ENCODE peak calls at places on chromosomes 7 and 10, in nine cellular contexts. One of them, this sample, is unnamed.

GRCh38 chr10:95289921-95290421 is 832 bp downstream of the PDLIM1 start:
- DNase-seq in thyroid gland: no peak
- DNase-seq in HCT116: no peak
- DNase-seq in endothelial cell of umbilical vein: no peak
- DNase-seq in Peyer's patch: peak
- DNase-seq in IMR-90: no peak
- DNase-seq in ovary: no peak
- DNase-seq in A549: no peak
- DNase-seq in HepG2: no peak
- DNase-seq in this sample: no peak

GRCh38 chr7:46253500-46253899 is 332.4 kb upstream of the IGFBP3 start:
- DNase-seq in IMR-90: no peak
- DNase-seq in HepG2: no peak
- DNase-seq in Peyer's patch: no peak
- DNase-seq in A549: no peak
- DNase-seq in ovary: no peak
- DNase-seq in thyroid gland: no peak
- DNase-seq in HCT116: no peak
- DNase-seq in endothelial cell of umbilical vein: no peak
- DNase-seq in this sample: no peak

GRCh38 chr7:116193329-116194087 is 16.8 kb upstream of the TES start:
- DNase-seq in IMR-90: no peak
- DNase-seq in HepG2: no peak
- DNase-seq in thyroid gland: no peak
- DNase-seq in A549: no peak
- DNase-seq in ovary: no peak
- DNase-seq in endothelial cell of umbilical vein: no peak
- DNase-seq in HCT116: no peak
- DNase-seq in Peyer's patch: no peak
- DNase-seq in this sample: no peak

GRCh38 chr7:42739591-42739990 is 172.3 kb downstream of the C7orf25 start:
- DNase-seq in HCT116: no peak
- DNase-seq in endothelial cell of umbilical vein: no peak
- DNase-seq in Peyer's patch: no peak
- DNase-seq in ovary: no peak
- DNase-seq in thyroid gland: no peak
- DNase-seq in HepG2: no peak
- DNase-seq in IMR-90: no peak
- DNase-seq in A549: no peak
- DNase-seq in this sample: peak

GRCh38 chr10:62632071-62632809 is 172.3 kb upstream of the ADO start:
- DNase-seq in Peyer's patch: peak
- DNase-seq in HCT116: no peak
- DNase-seq in endothelial cell of umbilical vein: no peak
- DNase-seq in ovary: no peak
- DNase-seq in IMR-90: no peak
- DNase-seq in HepG2: no peak
- DNase-seq in A549: peak
- DNase-seq in thyroid gland: peak
- DNase-seq in this sample: peak

GRCh38 chr10:10552948-10553347 is 464.7 kb upstream of the CELF2 start:
- DNase-seq in IMR-90: no peak
- DNase-seq in ovary: no peak
- DNase-seq in thyroid gland: no peak
- DNase-seq in HCT116: no peak
- DNase-seq in HepG2: no peak
- DNase-seq in A549: no peak
- DNase-seq in Peyer's patch: no peak
- DNase-seq in endothelial cell of umbilical vein: no peak
- DNase-seq in this sample: no peak

GRCh38 chr10:32207544-32207943 is 139.4 kb downstream of the EPC1 start:
- DNase-seq in endothelial cell of umbilical vein: peak
- DNase-seq in Peyer's patch: peak
- DNase-seq in HCT116: peak
- DNase-seq in ovary: peak
- DNase-seq in thyroid gland: peak
- DNase-seq in HepG2: peak
- DNase-seq in IMR-90: peak
- DNase-seq in A549: peak
- DNase-seq in this sample: peak

GRCh38 chr10:100812978-100813377 is 67.6 kb downstream of the PAX2 start:
- DNase-seq in endothelial cell of umbilical vein: no peak
- DNase-seq in IMR-90: no peak
- DNase-seq in ovary: no peak
- DNase-seq in A549: peak
- DNase-seq in HepG2: no peak
- DNase-seq in thyroid gland: no peak
- DNase-seq in HCT116: no peak
- DNase-seq in Peyer's patch: no peak
- DNase-seq in this sample: no peak

GRCh38 chr7:38502289-38502688 is 128.9 kb downstream of the AMPH start:
- DNase-seq in Peyer's patch: no peak
- DNase-seq in ovary: no peak
- DNase-seq in endothelial cell of umbilical vein: no peak
- DNase-seq in HCT116: no peak
- DNase-seq in IMR-90: no peak
- DNase-seq in HepG2: no peak
- DNase-seq in thyroid gland: no peak
- DNase-seq in A549: no peak
- DNase-seq in this sample: no peak

GRCh38 chr7:78588393-78588792 is 789.8 kb downstream of the PHTF2 start:
- DNase-seq in A549: no peak
- DNase-seq in HCT116: no peak
- DNase-seq in IMR-90: no peak
- DNase-seq in ovary: no peak
- DNase-seq in Peyer's patch: no peak
- DNase-seq in endothelial cell of umbilical vein: no peak
- DNase-seq in HepG2: no peak
- DNase-seq in thyroid gland: peak
- DNase-seq in this sample: no peak

GRCh38 chr10:111295788-111296187 is 219.0 kb downstream of the ADRA2A start:
- DNase-seq in endothelial cell of umbilical vein: no peak
- DNase-seq in Peyer's patch: no peak
- DNase-seq in IMR-90: no peak
- DNase-seq in thyroid gland: no peak
- DNase-seq in HepG2: no peak
- DNase-seq in A549: no peak
- DNase-seq in HCT116: no peak
- DNase-seq in ovary: no peak
- DNase-seq in this sample: no peak

GRCh38 chr7:92613720-92614119 is 23.5 kb upstream of the FAM133B start:
- DNase-seq in HCT116: no peak
- DNase-seq in A549: no peak
- DNase-seq in endothelial cell of umbilical vein: no peak
- DNase-seq in ovary: no peak
- DNase-seq in HepG2: no peak
- DNase-seq in thyroid gland: no peak
- DNase-seq in IMR-90: no peak
- DNase-seq in Peyer's patch: no peak
- DNase-seq in this sample: no peak

GRCh38 chr10:6667679-6668270 is 87.7 kb upstream of the PRKCQ start:
- DNase-seq in endothelial cell of umbilical vein: peak
- DNase-seq in HepG2: peak
- DNase-seq in thyroid gland: peak
- DNase-seq in ovary: no peak
- DNase-seq in Peyer's patch: no peak
- DNase-seq in IMR-90: peak
- DNase-seq in HCT116: peak
- DNase-seq in A549: peak
- DNase-seq in this sample: no peak

GRCh38 chr10:43267811-43268210 is 946 bp upstream of the RASGEF1A start:
- DNase-seq in Peyer's patch: peak
- DNase-seq in IMR-90: no peak
- DNase-seq in ovary: no peak
- DNase-seq in HepG2: no peak
- DNase-seq in endothelial cell of umbilical vein: no peak
- DNase-seq in HCT116: no peak
- DNase-seq in A549: no peak
- DNase-seq in thyroid gland: no peak
- DNase-seq in this sample: no peak

GRCh38 chr7:106659963-106660861 is 746 bp downstream of the CCDC71L start:
- DNase-seq in A549: peak
- DNase-seq in Peyer's patch: peak
- DNase-seq in endothelial cell of umbilical vein: peak
- DNase-seq in ovary: peak
- DNase-seq in IMR-90: peak
- DNase-seq in thyroid gland: peak
- DNase-seq in HepG2: no peak
- DNase-seq in HCT116: peak
- DNase-seq in this sample: peak

GRCh38 chr7:18940577-18941134 is 176.8 kb downstream of the TWIST1 start:
- DNase-seq in ovary: no peak
- DNase-seq in HCT116: no peak
- DNase-seq in thyroid gland: no peak
- DNase-seq in IMR-90: no peak
- DNase-seq in endothelial cell of umbilical vein: no peak
- DNase-seq in Peyer's patch: no peak
- DNase-seq in A549: no peak
- DNase-seq in HepG2: no peak
- DNase-seq in this sample: no peak

GRCh38 chr7:50349963-50350944 is 45.7 kb downstream of the IKZF1 start:
- DNase-seq in thyroid gland: no peak
- DNase-seq in A549: no peak
- DNase-seq in ovary: no peak
- DNase-seq in HepG2: no peak
- DNase-seq in endothelial cell of umbilical vein: no peak
- DNase-seq in Peyer's patch: peak
- DNase-seq in HCT116: no peak
- DNase-seq in IMR-90: no peak
- DNase-seq in this sample: no peak

GRCh38 chr10:78413294-78414055 is 379.8 kb downstream of the RPS24 start:
- DNase-seq in thyroid gland: no peak
- DNase-seq in HepG2: no peak
- DNase-seq in IMR-90: peak
- DNase-seq in endothelial cell of umbilical vein: no peak
- DNase-seq in ovary: no peak
- DNase-seq in A549: no peak
- DNase-seq in Peyer's patch: peak
- DNase-seq in HCT116: no peak
- DNase-seq in this sample: no peak

GRCh38 chr10:69089638-69090599 is 2.0 kb downstream of the SRGN start:
- DNase-seq in ovary: no peak
- DNase-seq in A549: no peak
- DNase-seq in HepG2: no peak
- DNase-seq in HCT116: no peak
- DNase-seq in IMR-90: peak
- DNase-seq in Peyer's patch: peak
- DNase-seq in endothelial cell of umbilical vein: peak
- DNase-seq in thyroid gland: peak
- DNase-seq in this sample: no peak

GRCh38 chr7:132435016-132435990 is 141.0 kb downstream of the PLXNA4 start:
- DNase-seq in Peyer's patch: no peak
- DNase-seq in A549: no peak
- DNase-seq in ovary: no peak
- DNase-seq in HCT116: no peak
- DNase-seq in IMR-90: no peak
- DNase-seq in thyroid gland: no peak
- DNase-seq in endothelial cell of umbilical vein: no peak
- DNase-seq in HepG2: no peak
- DNase-seq in this sample: no peak

GRCh38 chr7:122255454-122255853 is 49.1 kb downstream of the FEZF1 start:
- DNase-seq in endothelial cell of umbilical vein: no peak
- DNase-seq in HepG2: no peak
- DNase-seq in thyroid gland: no peak
- DNase-seq in HCT116: no peak
- DNase-seq in ovary: no peak
- DNase-seq in A549: no peak
- DNase-seq in IMR-90: no peak
- DNase-seq in Peyer's patch: no peak
- DNase-seq in this sample: no peak
- H3K4me3 ChIP-seq in endothelial cell of umbilical vein: no peak
- H3K4me3 ChIP-seq in HepG2: no peak
- H3K4me3 ChIP-seq in thyroid gland: no peak
- H3K4me3 ChIP-seq in HCT116: no peak
- H3K4me3 ChIP-seq in ovary: no peak
- H3K4me3 ChIP-seq in A549: no peak
- H3K4me3 ChIP-seq in IMR-90: no peak
- H3K4me3 ChIP-seq in Peyer's patch: no peak
- H3K4me3 ChIP-seq in this sample: no peak

GRCh38 chr7:37427276-37427940 is 21.3 kb downstream of the ELMO1 start:
- DNase-seq in HCT116: no peak
- DNase-seq in ovary: no peak
- DNase-seq in Peyer's patch: no peak
- DNase-seq in HepG2: no peak
- DNase-seq in IMR-90: no peak
- DNase-seq in A549: no peak
- DNase-seq in endothelial cell of umbilical vein: no peak
- DNase-seq in thyroid gland: no peak
- DNase-seq in this sample: no peak
- TF ChIP-seq POLR2A in HCT116: no peak
- TF ChIP-seq POLR2A in ovary: no peak
- TF ChIP-seq POLR2A in Peyer's patch: no peak
- TF ChIP-seq POLR2A in HepG2: no peak
- TF ChIP-seq POLR2A in IMR-90: no peak
- TF ChIP-seq POLR2A in A549: no peak
- TF ChIP-seq POLR2A in endothelial cell of umbilical vein: no peak
- TF ChIP-seq POLR2A in thyroid gland: no peak
- TF ChIP-seq POLR2A in this sample: no peak

GRCh38 chr10:80050752-80051151 is 27.7 kb upstream of the TMEM254 start:
- DNase-seq in endothelial cell of umbilical vein: no peak
- DNase-seq in Peyer's patch: no peak
- DNase-seq in IMR-90: no peak
- DNase-seq in thyroid gland: no peak
- DNase-seq in A549: no peak
- DNase-seq in HCT116: no peak
- DNase-seq in HepG2: no peak
- DNase-seq in ovary: no peak
- DNase-seq in this sample: no peak
- H3K4me3 ChIP-seq in endothelial cell of umbilical vein: no peak
- H3K4me3 ChIP-seq in Peyer's patch: no peak
- H3K4me3 ChIP-seq in IMR-90: no peak
- H3K4me3 ChIP-seq in thyroid gland: no peak
- H3K4me3 ChIP-seq in A549: no peak
- H3K4me3 ChIP-seq in HCT116: no peak
- H3K4me3 ChIP-seq in HepG2: no peak
- H3K4me3 ChIP-seq in ovary: no peak
- H3K4me3 ChIP-seq in this sample: no peak

DNA sequence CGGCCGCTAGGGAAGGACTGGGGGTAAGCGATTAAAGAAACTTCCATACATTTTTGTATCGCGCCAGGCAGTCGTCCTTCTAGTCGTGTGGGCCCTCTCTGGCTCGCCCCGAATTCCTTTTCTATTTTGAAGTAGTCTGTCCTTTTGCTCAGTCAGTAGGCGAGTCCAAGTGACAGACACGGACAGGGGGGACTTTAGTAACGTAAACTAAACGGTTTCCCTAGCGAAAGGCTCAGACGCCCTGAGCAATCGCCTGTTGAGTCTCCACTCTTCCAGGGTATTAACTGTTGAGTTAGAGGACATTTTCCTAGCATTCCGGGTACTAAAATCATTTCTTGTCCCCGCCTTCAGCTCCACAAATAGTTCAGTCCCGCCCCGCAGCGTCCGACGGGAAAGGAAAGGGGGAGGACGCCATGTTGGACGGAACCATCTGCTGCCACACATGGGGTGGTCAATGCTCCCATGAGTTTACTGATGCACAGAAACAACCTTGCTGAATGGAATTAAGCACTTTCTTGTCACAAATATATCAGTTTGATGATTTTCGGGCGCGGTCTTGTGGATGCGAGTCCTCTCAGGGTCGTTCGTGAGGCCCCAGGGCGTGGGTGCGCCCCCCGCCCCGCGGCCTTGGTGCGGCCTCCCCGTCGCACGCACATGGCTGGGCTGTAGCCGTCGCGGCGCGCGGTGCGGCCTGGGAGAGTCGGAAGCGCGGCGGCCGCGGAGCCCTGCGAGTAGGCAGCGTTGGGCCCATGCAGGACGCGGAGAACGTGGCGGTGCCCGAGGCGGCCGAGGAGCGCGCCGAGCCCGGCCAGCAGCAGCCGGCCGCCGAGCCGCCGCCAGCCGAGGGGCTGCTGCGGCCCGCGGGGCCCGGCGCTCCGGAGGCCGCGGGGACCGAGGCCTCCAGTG is at the start of gene EIF3B:
- DNase-seq in A549: peak
- DNase-seq in HepG2: peak
- DNase-seq in Peyer's patch: peak
- DNase-seq in endothelial cell of umbilical vein: peak
- DNase-seq in IMR-90: peak
- DNase-seq in ovary: peak
- DNase-seq in HCT116: peak
- DNase-seq in thyroid gland: peak
- DNase-seq in this sample: peak
- TF ChIP-seq POLR2A in A549: peak
- TF ChIP-seq POLR2A in HepG2: peak
- TF ChIP-seq POLR2A in Peyer's patch: peak
- TF ChIP-seq POLR2A in endothelial cell of umbilical vein: peak
- TF ChIP-seq POLR2A in IMR-90: peak
- TF ChIP-seq POLR2A in ovary: peak
- TF ChIP-seq POLR2A in HCT116: peak
- TF ChIP-seq POLR2A in thyroid gland: no peak
- TF ChIP-seq POLR2A in this sample: peak

This sample was measured in heart left ventricle.